ENCODE peak calls at places on chromosome 16, in five cellular contexts. Y is GM12865, P is cardiac muscle cell, S is GM23338, L is B cell. A is an unnamed sample.

GRCh38 chr16:57527027-57527426 is 9.3 kb downstream of the CCDC102A start:
- DNase-seq in S (peak; percentile 37), Y (no peak), L (peak; percentile 12), P (no peak), A (no peak)

GRCh38 chr16:66512589-66513404 is 37.1 kb downstream of the TK2 start:
- DNase-seq in L (no peak), Y (no peak), S (no peak), P (no peak), A (no peak)

GRCh38 chr16:4615389-4616046 is 830 bp upstream of the UBALD1 start:
- DNase-seq in S (no peak), Y (no peak), L (peak; percentile 23), P (no peak), A (no peak)

GRCh38 chr16:3949287-3949686 is 68.8 kb upstream of the CREBBP start:
- DNase-seq in Y (no peak), L (no peak), S (no peak), P (peak; percentile 68), A (no peak)

GRCh38 chr16:2079311-2079800 is 31.6 kb downstream of the TSC2 start:
- DNase-seq in Y (no peak), L (peak; percentile 47), S (no peak), P (no peak), A (no peak)

GRCh38 chr16:56849690-56850680 is 15.0 kb upstream of the SLC12A3 start:
- DNase-seq in P (no peak), L (no peak), Y (no peak), S (no peak), A (no peak)

GRCh38 chr16:67186550-67186950 is 2.8 kb upstream of the MATCAP1 start:
- DNase-seq in P (no peak), S (peak; percentile 58), Y (no peak), L (no peak), A (no peak)

GRCh38 chr16:8863594-8864424 is 5.0 kb downstream of the CARHSP1 start:
- DNase-seq in Y (no peak), L (no peak), P (peak; percentile 59), S (peak; percentile 51), A (no peak)

GRCh38 chr16:66878067-66878466 is 2.2 kb upstream of the PDP2 start:
- DNase-seq in L (no peak), Y (peak; percentile 72), S (no peak), P (no peak), A (no peak)